ENCODE peak calls at places on chromosomes 13 and 19, in five cellular contexts. L is SK-N-SH, J is HepG2, I is K562, G is GM12878. M is an unnamed sample.

GRCh38 chr19:36436531-36436930 is 18.1 kb upstream of the ZFP82 start:
- DNase-seq in L (no peak), J (no peak), I (no peak), G (no peak), M (no peak)

GRCh38 chr19:41705393-41706174 is 2.8 kb upstream of the CEACAM5 start:
- DNase-seq in L (no peak), J (no peak), I (peak), G (no peak), M (no peak)

GRCh38 chr13:99045396-99045795 is 67.5 kb upstream of the DOCK9 start:
- DNase-seq in L (no peak), J (no peak), I (no peak), G (no peak), M (peak)

GRCh38 chr13:24112791-24113190 is 47.7 kb upstream of the SPATA13 start:
- DNase-seq in L (no peak), J (no peak), I (no peak), G (no peak), M (peak)

GRCh38 chr19:3087769-3088168 is 6.4 kb upstream of the GNA11 start:
- DNase-seq in L (no peak), J (no peak), I (no peak), G (no peak), M (no peak)

GRCh38 chr19:1776606-1777147 is 23.4 kb downstream of the ONECUT3 start:
- DNase-seq in L (no peak), J (no peak), I (no peak), G (no peak), M (no peak)

GRCh38 chr13:22195726-22196125 is 524.9 kb downstream of the FGF9 start:
- DNase-seq in L (no peak), J (no peak), I (no peak), G (no peak), M (no peak)

GRCh38 chr13:94658926-94659649 is 53.3 kb downstream of the SOX21 start:
- DNase-seq in L (no peak), J (no peak), I (no peak), G (no peak), M (no peak)

GRCh38 chr13:114131581-114132418 is 623 bp downstream of the RASA3 start:
- DNase-seq in L (peak), J (no peak), I (peak), G (no peak), M (no peak)

GRCh38 chr19:46180701-46181385 is 32.8 kb downstream of the IGFL2 start:
- DNase-seq in L (no peak), J (no peak), I (no peak), G (no peak), M (peak)

GRCh38 chr13:47949799-47950198 is 51.3 kb downstream of the SUCLA2 start:
- DNase-seq in L (no peak), J (no peak), I (no peak), G (no peak), M (no peak)

GRCh38 chr13:25375727-25376358 is 4.1 kb downstream of the ATP8A2 start:
- DNase-seq in L (peak), J (peak), I (peak), G (no peak), M (peak)

GRCh38 chr19:6744381-6745288 is 5.2 kb downstream of the TRIP10 start:
- DNase-seq in L (no peak), J (no peak), I (no peak), G (no peak), M (peak)

GRCh38 chr19:57946316-57946715 is 1.2 kb downstream of the ZNF256 start:
- DNase-seq in L (no peak), J (no peak), I (no peak), G (no peak), M (no peak)

GRCh38 chr19:42176649-42176989 is 40.9 kb downstream of the DEDD2 start:
- DNase-seq in L (peak), J (no peak), I (no peak), G (no peak), M (no peak)

GRCh38 chr13:113740661-113741060 is 18.4 kb upstream of the TMEM255B start:
- DNase-seq in L (no peak), J (no peak), I (no peak), G (no peak), M (no peak)

GRCh38 chr19:3968556-3969434 is 2.1 kb downstream of the DAPK3 start:
- DNase-seq in L (peak), J (peak), I (peak), G (no peak), M (peak)

GRCh38 chr19:31139871-31140505 is 209.2 kb downstream of the TSHZ3 start:
- DNase-seq in L (no peak), J (no peak), I (no peak), G (no peak), M (peak)

DNA sequence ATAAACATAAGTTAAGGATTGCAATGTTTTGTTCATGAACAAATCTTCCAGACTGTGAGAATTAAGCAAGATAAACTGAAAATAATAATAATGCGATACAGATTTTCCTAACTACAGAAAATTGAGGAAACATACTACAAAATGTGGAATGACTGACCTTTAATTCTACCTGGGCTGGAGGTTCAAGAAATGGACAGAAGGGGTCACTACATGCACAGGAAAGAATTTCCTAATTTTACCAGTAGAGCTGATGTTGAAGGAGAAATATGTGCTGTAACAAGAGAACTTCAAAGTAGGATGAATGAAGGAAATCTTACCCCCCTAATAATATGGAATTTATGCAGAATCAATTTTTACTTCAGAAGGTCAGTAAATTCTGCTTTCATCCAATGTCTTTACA is 62.3 kb downstream of the ZNF627 start:
- DNase-seq in L (peak), J (peak), I (peak), G (no peak), M (peak)
- TF ChIP-seq MXI1 in L (no peak), J (no peak), I (no peak), G (no peak), M (no peak)

GRCh38 chr13:38386421-38386820 is 36.8 kb downstream of the UFM1 start:
- DNase-seq in L (no peak), J (no peak), I (no peak), G (no peak), M (peak)
- TF ChIP-seq MXI1 in L (no peak), J (no peak), I (no peak), G (no peak), M (no peak)

GRCh38 chr19:29587518-29587986 is 18.5 kb upstream of the POP4 start:
- DNase-seq in L (no peak), J (no peak), I (no peak), G (peak), M (peak)
- TF ChIP-seq MXI1 in L (no peak), J (no peak), I (no peak), G (no peak), M (no peak)

DNA sequence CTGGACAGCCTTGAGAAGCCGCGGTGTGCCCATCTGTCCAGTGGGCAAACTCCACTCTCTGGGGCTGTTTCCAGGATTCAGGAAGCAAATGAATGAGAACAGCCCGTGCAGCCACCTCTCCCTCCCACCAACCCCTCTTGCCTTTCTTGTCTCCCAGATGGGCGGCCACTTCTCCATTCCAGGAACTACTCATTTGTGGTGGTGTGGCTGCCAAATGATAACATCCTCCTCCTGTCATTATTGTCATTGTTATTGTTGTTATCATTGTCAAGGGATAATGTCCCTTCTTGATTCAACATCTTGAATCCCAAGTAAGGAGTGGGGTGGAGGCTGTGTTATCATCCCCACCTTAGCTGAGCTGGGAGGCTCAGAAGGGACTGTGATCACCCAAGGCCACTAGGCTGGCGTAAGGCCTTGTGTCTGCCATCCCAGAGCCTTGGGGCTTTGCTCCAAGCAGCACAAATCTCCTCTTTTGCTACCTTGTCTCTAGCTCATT is 1.6 kb downstream of the DNM2 start:
- DNase-seq in L (no peak), J (no peak), I (peak), G (no peak), M (no peak)
- TF ChIP-seq MXI1 in L (no peak), J (no peak), I (no peak), G (no peak), M (no peak)

DNA sequence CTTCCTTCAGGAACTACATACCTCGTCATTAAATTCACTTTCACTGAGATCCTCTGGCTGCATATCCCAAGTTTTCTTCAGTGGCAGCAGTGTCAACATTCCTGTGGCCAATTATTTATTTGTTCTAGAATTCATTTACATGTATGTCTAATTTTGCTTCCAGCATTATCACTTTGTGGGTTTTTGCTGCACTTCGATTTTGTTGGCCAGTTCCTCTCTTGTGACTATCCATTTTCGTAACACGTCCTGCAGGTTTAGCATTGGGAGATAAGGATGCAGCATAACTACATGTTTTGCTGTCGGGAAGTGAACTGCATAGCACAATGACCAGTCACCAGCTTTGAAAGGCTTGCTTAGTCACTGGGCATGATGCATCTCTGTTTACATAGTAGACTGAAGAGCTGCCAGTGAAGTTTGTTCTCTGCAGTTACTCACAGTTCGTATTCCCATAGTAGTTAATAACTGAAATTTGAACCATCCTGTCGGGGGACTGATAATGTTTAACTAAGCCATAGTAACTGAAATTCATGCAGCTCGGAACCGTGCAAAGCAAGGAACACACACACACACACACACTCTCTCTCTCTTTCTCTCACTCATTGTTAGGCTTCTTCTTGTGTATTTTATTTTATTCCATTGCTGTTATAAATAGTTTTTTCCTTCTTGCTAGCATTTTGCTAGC is 28.3 kb downstream of the ZNF507 start:
- DNase-seq in L (no peak), J (peak), I (peak), G (no peak), M (peak)
- TF ChIP-seq MXI1 in L (no peak), J (peak), I (no peak), G (no peak), M (peak)

GRCh38 chr19:8088752-8089663 is 36.4 kb downstream of the CCL25 start:
- DNase-seq in L (peak), J (no peak), I (no peak), G (no peak), M (no peak)
- TF ChIP-seq MXI1 in L (no peak), J (no peak), I (no peak), G (no peak), M (no peak)

GRCh38 chr13:74077847-74078246 is 56.4 kb downstream of the KLF12 start:
- DNase-seq in L (no peak), J (no peak), I (no peak), G (no peak), M (no peak)
- TF ChIP-seq MXI1 in L (no peak), J (no peak), I (no peak), G (no peak), M (no peak)